ENCODE peak calls at places on chromosomes 5 and 9, in four cellular contexts. U is anterior cingulate cortex, X is pancreas, P is GM10248. O is an unnamed sample.

GRCh38 chr5:160793500-160793899 is 58.5 kb downstream of the ATP10B start:
- DNase-seq in X (no peak), U (no peak), P (no peak), O (no peak)

GRCh38 chr9:134258828-134259546 is 67.3 kb upstream of the RXRA start:
- DNase-seq in P (no peak), U (peak; percentile 36), X (no peak), O (no peak)

GRCh38 chr5:18797241-18797640 is 1163.0 kb downstream of the TAF11L14 start:
- DNase-seq in X (no peak), U (no peak), P (no peak), O (no peak)

GRCh38 chr5:168347786-168348414 is 56.5 kb downstream of the WWC1 start:
- DNase-seq in P (no peak), X (no peak), U (no peak), O (no peak)

GRCh38 chr9:86126998-86127972 is 27.9 kb upstream of the GOLM1 start:
- DNase-seq in X (peak; percentile 96), P (no peak), U (peak; percentile 65), O (no peak)

GRCh38 chr5:1743061-1743768 is 56.4 kb downstream of the MRPL36 start:
- DNase-seq in X (no peak), U (no peak), P (no peak), O (no peak)

GRCh38 chr5:154138701-154139100 is 51.8 kb upstream of the GALNT10 start:
- DNase-seq in U (peak; percentile 36), P (no peak), X (no peak), O (peak; percentile 57)

GRCh38 chr5:168413062-168413461 is 73.2 kb upstream of the RARS1 start:
- DNase-seq in X (no peak), P (no peak), U (no peak), O (no peak)

O was measured in dorsolateral prefrontal cortex.